ENCODE peak calls at places on chromosomes 13 and 19, in four cellular contexts. U is ACHN; X is amygdala; E is activated CD4-positive, alpha-beta T cell treated with anti-CD3 and anti-CD28 coated beads, Interleukin-2, amount 10 ng/mL, durations not matched to agents 7 days and 5 days. R is an unnamed sample.

GRCh38 chr19:51809787-51810186 is 14.8 kb downstream of the FPR3 start:
- DNase-seq in X (no peak), U (no peak), E (no peak), R (no peak)

GRCh38 chr19:16273005-16273404 is 51.6 kb upstream of the KLF2 start:
- DNase-seq in U (no peak), E (no peak), X (peak; percentile 12), R (no peak)

GRCh38 chr19:47495478-47496372 is 11.7 kb upstream of the KPTN start:
- DNase-seq in E (no peak), U (no peak), X (no peak), R (no peak)

GRCh38 chr19:52734340-52734892 is 428 bp downstream of the ZNF611 start:
- DNase-seq in X (no peak), E (no peak), U (peak; percentile 12), R (no peak)

GRCh38 chr13:30895773-30896172 is 10.3 kb upstream of the MEDAG start:
- DNase-seq in E (no peak), U (no peak), X (no peak), R (no peak)

GRCh38 chr13:96075953-96076543 is 13.9 kb upstream of the HS6ST3 start:
- DNase-seq in U (peak; percentile 25), E (no peak), X (no peak), R (peak; percentile 32)

GRCh38 chr19:49877879-49878743 is 609 bp downstream of the TBC1D17 start:
- DNase-seq in U (peak; percentile 94), X (peak; percentile 89), E (peak; percentile 99), R (peak; percentile 95)

GRCh38 chr13:62829476-62829875 is 1413.8 kb upstream of the PCDH20 start:
- DNase-seq in X (no peak), U (no peak), E (no peak), R (no peak)

GRCh38 chr19:33407716-33408115 is 34.2 kb downstream of the CEBPG start:
- DNase-seq in U (no peak), X (no peak), E (no peak), R (no peak)

GRCh38 chr13:51614350-51614786 is 30.1 kb downstream of the WDFY2 start:
- DNase-seq in X (no peak), E (peak; percentile 66), U (no peak), R (no peak)

GRCh38 chr13:98495627-98496238 is 81.2 kb downstream of the STK24 start:
- DNase-seq in U (no peak), E (no peak), X (no peak), R (no peak)

GRCh38 chr13:97212540-97213146 is 9.5 kb upstream of the MBNL2 start:
- DNase-seq in X (no peak), E (no peak), U (peak; percentile 44), R (peak; percentile 40)

GRCh38 chr13:100542546-100543156 is 45.9 kb downstream of the GGACT start:
- DNase-seq in U (peak; percentile 37), X (no peak), E (peak; percentile 11), R (peak; percentile 68)

GRCh38 chr13:46197299-46197975 is 14.3 kb upstream of the LRRC63 start:
- DNase-seq in X (no peak), U (no peak), E (no peak), R (peak; percentile 57)

GRCh38 chr13:29969286-29969685 is 118.9 kb upstream of the UBL3 start:
- DNase-seq in E (no peak), U (no peak), X (no peak), R (no peak)

GRCh38 chr13:31947506-31947905 is 84.1 kb upstream of the FRY start:
- DNase-seq in X (no peak), E (no peak), U (no peak), R (no peak)

GRCh38 chr13:98350746-98351330 is 173.8 kb upstream of the RNF113B start:
- DNase-seq in U (no peak), X (no peak), E (no peak), R (no peak)

GRCh38 chr13:40114305-40114896 is 458.9 kb downstream of the COG6 start:
- DNase-seq in X (no peak), U (no peak), E (no peak), R (no peak)

R was measured in NB4.